ENCODE peak calls at places on chromosome 16, in six cellular contexts. G is T-helper 9 cell, R is GM23248, Q is Calu3, T is anterior cingulate cortex, V is lower lobe of right lung. L is an unnamed sample.

GRCh38 chr16:84048306-84048705 is 5.7 kb upstream of the SLC38A8 start:
- DNase-seq in G (no peak), R (no peak), V (peak; percentile 39), T (no peak), Q (peak; percentile 55), L (no peak)

GRCh38 chr16:80341242-80341641 is 199.6 kb upstream of the DYNLRB2 start:
- DNase-seq in R (no peak), G (no peak), T (no peak), V (no peak), Q (no peak), L (no peak)

GRCh38 chr16:89269805-89270665 is 52.5 kb downstream of the ZNF778 start:
- DNase-seq in V (no peak), G (no peak), Q (no peak), T (no peak), R (no peak), L (no peak)

GRCh38 chr16:67431077-67431804 is at the start of gene HSD11B2:
- DNase-seq in G (no peak), R (peak; percentile 85), Q (peak; percentile 79), V (peak; percentile 68), T (no peak), L (peak; percentile 29)

GRCh38 chr16:79497951-79498350 is 102.6 kb downstream of the MAF start:
- DNase-seq in V (no peak), R (no peak), Q (no peak), G (no peak), T (no peak), L (no peak)

GRCh38 chr16:25271421-25271820 is 13.8 kb upstream of the ZKSCAN2 start:
- DNase-seq in T (no peak), G (no peak), V (no peak), Q (no peak), R (no peak), L (no peak)

GRCh38 chr16:70746708-70747424 is 54.1 kb downstream of the VAC14 start:
- DNase-seq in R (peak; percentile 92), Q (peak; percentile 94), T (no peak), G (no peak), V (peak; percentile 84), L (no peak)

GRCh38 chr16:69707920-69708683 is 18.3 kb downstream of the NQO1 start:
- DNase-seq in G (no peak), T (no peak), R (no peak), V (no peak), Q (no peak), L (no peak)

GRCh38 chr16:69404275-69404805 is 18.5 kb upstream of the TERF2 start:
- DNase-seq in T (no peak), Q (no peak), R (peak; percentile 48), V (no peak), G (no peak), L (peak; percentile 65)

GRCh38 chr16:66369055-66369592 is 2.6 kb downstream of the CDH5 start:
- DNase-seq in T (no peak), V (peak; percentile 69), G (no peak), Q (no peak), R (peak; percentile 12), L (no peak)

GRCh38 chr16:15581127-15581815 is 61.7 kb downstream of the MARF1 start:
- DNase-seq in Q (no peak), T (no peak), G (no peak), R (no peak), V (no peak), L (no peak)

GRCh38 chr16:21614896-21615295 is 15.5 kb downstream of the METTL9 start:
- DNase-seq in G (no peak), T (no peak), Q (no peak), V (no peak), R (no peak), L (no peak)

GRCh38 chr16:23504453-23505179 is 5.7 kb downstream of the GGA2 start:
- DNase-seq in V (peak; percentile 75), T (peak; percentile 26), R (peak; percentile 98), G (peak; percentile 39), Q (peak; percentile 72), L (peak; percentile 58)

GRCh38 chr16:29820730-29821662 is 734 bp downstream of the MVP start:
- DNase-seq in G (no peak), Q (peak; percentile 81), R (peak; percentile 60), T (no peak), V (peak; percentile 87), L (no peak)

GRCh38 chr16:24769806-24770205 is 40.4 kb downstream of the TNRC6A start:
- DNase-seq in R (peak; percentile 70), Q (no peak), T (no peak), V (no peak), G (no peak), L (no peak)

GRCh38 chr16:19844945-19845641 is 39.6 kb downstream of the GPRC5B start:
- DNase-seq in R (peak; percentile 96), T (peak; percentile 21), G (no peak), V (no peak), Q (no peak), L (no peak)

GRCh38 chr16:86447228-86447627 is 63.1 kb upstream of the FOXF1 start:
- DNase-seq in Q (no peak), R (no peak), T (no peak), V (no peak), G (no peak), L (no peak)

GRCh38 chr16:11698271-11698689 is 30.0 kb downstream of the SNN start:
- DNase-seq in R (peak; percentile 27), G (no peak), V (no peak), T (no peak), Q (no peak), L (no peak)

L was measured in ELF-1.